ENCODE peak calls at places on chromosomes 7 and 10, in four cellular contexts. One of them, this sample, is unnamed.

GRCh38 chr7:134703781-134704180 is 57.1 kb downstream of the BPGM start:
- DNase-seq in PC-3: no peak
- DNase-seq in A673: no peak
- DNase-seq in GM23248: peak
- DNase-seq in this sample: no peak

GRCh38 chr7:18469332-18469731 is 26.2 kb upstream of the HDAC9 start:
- DNase-seq in PC-3: no peak
- DNase-seq in A673: no peak
- DNase-seq in GM23248: peak
- DNase-seq in this sample: no peak

GRCh38 chr10:44388641-44389040 is 3.7 kb upstream of the CXCL12 start:
- DNase-seq in PC-3: no peak
- DNase-seq in A673: no peak
- DNase-seq in GM23248: no peak
- DNase-seq in this sample: no peak

GRCh38 chr7:45863715-45864114 is 9.2 kb downstream of the CCDC201 start:
- DNase-seq in PC-3: no peak
- DNase-seq in A673: no peak
- DNase-seq in GM23248: peak
- DNase-seq in this sample: no peak

GRCh38 chr7:35241431-35241830 is 12.5 kb downstream of the TBX20 start:
- DNase-seq in PC-3: no peak
- DNase-seq in A673: no peak
- DNase-seq in GM23248: no peak
- DNase-seq in this sample: no peak

GRCh38 chr10:6402960-6403359 is 177.1 kb downstream of the PRKCQ start:
- DNase-seq in PC-3: no peak
- DNase-seq in A673: no peak
- DNase-seq in GM23248: no peak
- DNase-seq in this sample: no peak

GRCh38 chr10:129628823-129629222 is 161.8 kb downstream of the MGMT start:
- DNase-seq in PC-3: no peak
- DNase-seq in A673: peak
- DNase-seq in GM23248: no peak
- DNase-seq in this sample: no peak

GRCh38 chr10:5458949-5459747 is 40.2 kb downstream of the CALML5 start:
- DNase-seq in PC-3: no peak
- DNase-seq in A673: no peak
- DNase-seq in GM23248: no peak
- DNase-seq in this sample: no peak

GRCh38 chr10:34710391-34710751 is 104.7 kb downstream of the PARD3 start:
- DNase-seq in PC-3: peak
- DNase-seq in A673: peak
- DNase-seq in GM23248: peak
- DNase-seq in this sample: peak

GRCh38 chr10:25405871-25406270 is 231.1 kb downstream of the GPR158 start:
- DNase-seq in PC-3: no peak
- DNase-seq in A673: no peak
- DNase-seq in GM23248: no peak
- DNase-seq in this sample: no peak

GRCh38 chr7:93239824-93240223 is 7.7 kb downstream of the VPS50 start:
- DNase-seq in PC-3: no peak
- DNase-seq in A673: no peak
- DNase-seq in GM23248: no peak
- DNase-seq in this sample: no peak

GRCh38 chr10:129192344-129193128 is 274.5 kb upstream of the MGMT start:
- DNase-seq in PC-3: no peak
- DNase-seq in A673: no peak
- DNase-seq in GM23248: peak
- DNase-seq in this sample: no peak

GRCh38 chr7:36604801-36605200 is 119.5 kb downstream of the AOAH start:
- DNase-seq in PC-3: no peak
- DNase-seq in A673: no peak
- DNase-seq in GM23248: no peak
- DNase-seq in this sample: no peak

GRCh38 chr10:94047302-94047701 is 53.6 kb downstream of the PLCE1 start:
- DNase-seq in PC-3: no peak
- DNase-seq in A673: no peak
- DNase-seq in GM23248: no peak
- DNase-seq in this sample: no peak

GRCh38 chr7:132485136-132485535 is 91.1 kb downstream of the PLXNA4 start:
- DNase-seq in PC-3: no peak
- DNase-seq in A673: no peak
- DNase-seq in GM23248: no peak
- DNase-seq in this sample: peak

GRCh38 chr7:108431099-108431498 is 25.1 kb downstream of the NRCAM start:
- DNase-seq in PC-3: no peak
- DNase-seq in A673: no peak
- DNase-seq in GM23248: no peak
- DNase-seq in this sample: no peak

GRCh38 chr10:50567384-50567783 is 56.4 kb downstream of the SGMS1 start:
- DNase-seq in PC-3: no peak
- DNase-seq in A673: no peak
- DNase-seq in GM23248: no peak
- DNase-seq in this sample: no peak

GRCh38 chr7:2474224-2474623 is 2.0 kb downstream of the GRIFIN start:
- DNase-seq in PC-3: no peak
- DNase-seq in A673: no peak
- DNase-seq in GM23248: no peak
- DNase-seq in this sample: no peak

GRCh38 chr7:13851756-13852155 is 137.7 kb downstream of the ETV1 start:
- DNase-seq in PC-3: no peak
- DNase-seq in A673: peak
- DNase-seq in GM23248: peak
- DNase-seq in this sample: no peak

GRCh38 chr10:57955076-57955475 is 312.6 kb downstream of the IPMK start:
- DNase-seq in PC-3: no peak
- DNase-seq in A673: peak
- DNase-seq in GM23248: peak
- DNase-seq in this sample: no peak

GRCh38 chr7:85567983-85568382 is 381.1 kb upstream of the SEMA3D start:
- DNase-seq in PC-3: no peak
- DNase-seq in A673: no peak
- DNase-seq in GM23248: no peak
- DNase-seq in this sample: no peak

GRCh38 chr7:21028186-21028989 is 241.7 kb upstream of the SP8 start:
- DNase-seq in PC-3: peak
- DNase-seq in A673: peak
- DNase-seq in GM23248: peak
- DNase-seq in this sample: no peak

GRCh38 chr7:76403780-76404494 is 5.6 kb downstream of the SSC4D start:
- DNase-seq in PC-3: no peak
- DNase-seq in A673: no peak
- DNase-seq in GM23248: no peak
- DNase-seq in this sample: no peak

GRCh38 chr10:126519188-126519587 is 130.9 kb upstream of the ADAM12 start:
- DNase-seq in PC-3: no peak
- DNase-seq in A673: no peak
- DNase-seq in GM23248: no peak
- DNase-seq in this sample: no peak

GRCh38 chr7:11434371-11434770 is 397.6 kb downstream of the THSD7A start:
- DNase-seq in PC-3: no peak
- DNase-seq in A673: no peak
- DNase-seq in GM23248: peak
- DNase-seq in this sample: no peak

GRCh38 chr7:5550385-5550784 is 126.8 kb upstream of the TNRC18 start:
- DNase-seq in PC-3: no peak
- DNase-seq in A673: no peak
- DNase-seq in GM23248: no peak
- DNase-seq in this sample: no peak

GRCh38 chr7:159084069-159084801 is 60.4 kb downstream of the VIPR2 start:
- DNase-seq in PC-3: no peak
- DNase-seq in A673: no peak
- DNase-seq in GM23248: no peak
- DNase-seq in this sample: no peak

GRCh38 chr10:95246582-95247051 is 44.2 kb downstream of the PDLIM1 start:
- DNase-seq in PC-3: peak
- DNase-seq in A673: peak
- DNase-seq in GM23248: peak
- DNase-seq in this sample: peak

GRCh38 chr10:1368772-1369171 is 312.6 kb downstream of the WDR37 start:
- DNase-seq in PC-3: peak
- DNase-seq in A673: peak
- DNase-seq in GM23248: peak
- DNase-seq in this sample: no peak

GRCh38 chr7:39084344-39084743 is 106.6 kb downstream of the POU6F2 start:
- DNase-seq in PC-3: no peak
- DNase-seq in A673: no peak
- DNase-seq in GM23248: no peak
- DNase-seq in this sample: no peak

GRCh38 chr10:29276251-29276850 is 12.5 kb upstream of the LYZL1 start:
- DNase-seq in PC-3: peak
- DNase-seq in A673: no peak
- DNase-seq in GM23248: no peak
- DNase-seq in this sample: no peak

GRCh38 chr7:41891967-41892755 is 189.3 kb upstream of the INHBA start:
- DNase-seq in PC-3: no peak
- DNase-seq in A673: no peak
- DNase-seq in GM23248: no peak
- DNase-seq in this sample: no peak

DNA sequence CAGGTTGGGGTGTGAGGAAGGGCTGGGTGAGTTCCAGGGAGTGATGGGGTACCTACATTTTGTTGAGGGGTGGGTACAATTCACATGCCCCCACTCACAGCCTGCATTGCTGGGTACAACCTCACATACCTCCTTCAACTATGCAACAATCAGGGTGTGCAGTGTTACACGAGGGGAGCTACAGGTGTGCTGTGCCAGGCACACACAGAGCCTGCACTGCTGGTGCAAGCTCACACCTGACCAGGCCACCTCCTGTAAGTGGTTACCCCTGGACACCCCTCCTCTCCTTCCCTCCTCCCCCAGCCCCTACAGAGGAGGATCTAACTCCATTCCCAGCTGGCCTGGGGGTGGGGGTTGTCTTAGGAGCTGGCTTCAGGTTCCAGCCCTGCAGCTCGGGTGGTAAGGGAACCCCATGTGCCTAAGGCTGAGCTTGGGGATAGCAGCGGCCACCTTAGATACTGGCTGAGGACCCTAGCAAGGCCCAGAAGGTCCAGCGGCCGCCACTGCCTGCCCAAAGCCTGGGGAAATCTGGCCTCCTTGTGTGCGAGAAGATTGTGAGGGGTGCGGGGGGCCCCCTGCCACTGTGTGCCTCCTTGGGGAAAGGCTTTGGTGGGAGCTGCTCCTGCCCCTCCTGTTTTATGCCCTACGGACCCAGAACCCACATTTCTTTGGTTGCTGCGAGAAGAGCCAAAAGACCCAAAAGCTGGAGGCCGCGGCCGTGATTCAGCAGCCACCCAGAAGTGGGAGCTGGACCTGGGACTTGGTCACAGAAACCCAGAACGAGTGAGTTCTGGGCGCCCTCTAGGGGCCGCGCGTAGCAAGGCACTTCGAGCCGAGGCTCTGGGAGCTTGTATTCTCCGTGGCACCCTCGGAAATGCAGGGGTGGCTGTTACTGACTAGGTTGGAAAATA is 10.8 kb downstream of the TLX1 start:
- DNase-seq in PC-3: peak
- DNase-seq in A673: peak
- DNase-seq in GM23248: peak
- DNase-seq in this sample: peak
- TF ChIP-seq EZH2 in PC-3: no peak
- TF ChIP-seq EZH2 in A673: no peak
- TF ChIP-seq EZH2 in GM23248: no peak
- TF ChIP-seq EZH2 in this sample: peak

DNA sequence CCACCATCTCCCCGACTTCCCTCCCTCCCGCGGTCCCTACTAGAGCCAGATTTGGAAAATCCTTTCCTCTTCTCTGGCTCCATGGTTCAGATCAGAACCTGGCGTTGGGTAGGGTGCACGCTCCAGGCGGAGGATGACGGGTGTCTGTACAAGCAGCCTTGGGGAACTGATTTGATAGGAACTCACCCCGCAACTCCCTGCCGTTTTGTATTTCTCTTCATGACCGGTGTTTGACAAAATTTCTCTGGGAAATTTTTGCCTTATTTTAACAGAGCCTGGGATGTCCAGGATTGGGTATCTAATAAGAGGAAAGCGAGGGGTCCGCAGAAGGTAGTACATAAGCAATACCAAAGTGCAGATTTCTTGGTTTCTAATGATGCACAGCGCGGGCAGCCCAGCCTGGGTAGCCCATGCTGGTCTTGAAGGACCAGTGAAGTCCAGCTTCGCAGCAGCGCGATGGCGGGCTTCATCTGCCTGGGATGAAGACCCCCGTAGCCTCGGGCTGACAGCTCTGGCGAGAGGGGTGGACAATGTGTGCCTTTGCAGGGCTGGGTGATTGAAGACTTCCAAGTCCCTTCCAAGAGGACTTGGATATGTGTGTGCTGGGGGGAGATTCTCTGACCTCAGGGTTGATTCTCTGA is 2.1 kb downstream of the SORCS3 start:
- DNase-seq in PC-3: no peak
- DNase-seq in A673: no peak
- DNase-seq in GM23248: no peak
- DNase-seq in this sample: no peak
- TF ChIP-seq EZH2 in PC-3: no peak
- TF ChIP-seq EZH2 in A673: peak
- TF ChIP-seq EZH2 in GM23248: no peak
- TF ChIP-seq EZH2 in this sample: no peak

GRCh38 chr7:157467496-157468212 is 130.8 kb downstream of the DNAJB6 start:
- DNase-seq in PC-3: no peak
- DNase-seq in A673: no peak
- DNase-seq in GM23248: no peak
- DNase-seq in this sample: no peak

GRCh38 chr7:157464111-157464970 is 127.5 kb downstream of the DNAJB6 start:
- DNase-seq in PC-3: no peak
- DNase-seq in A673: peak
- DNase-seq in GM23248: no peak
- DNase-seq in this sample: no peak

GRCh38 chr7:157464971-157465481 is 128.2 kb downstream of the DNAJB6 start:
- DNase-seq in PC-3: no peak
- DNase-seq in A673: no peak
- DNase-seq in GM23248: no peak
- DNase-seq in this sample: no peak

GRCh38 chr7:157466473-157467261 is 129.9 kb downstream of the DNAJB6 start:
- DNase-seq in PC-3: no peak
- DNase-seq in A673: no peak
- DNase-seq in GM23248: no peak
- DNase-seq in this sample: no peak

GRCh38 chr7:157465597-157466348 is 129.0 kb downstream of the DNAJB6 start:
- DNase-seq in PC-3: no peak
- DNase-seq in A673: no peak
- DNase-seq in GM23248: no peak
- DNase-seq in this sample: no peak
- TF ChIP-seq EZH2 in PC-3: no peak
- TF ChIP-seq EZH2 in A673: no peak
- TF ChIP-seq EZH2 in GM23248: no peak
- TF ChIP-seq EZH2 in this sample: no peak

GRCh38 chr10:13053794-13054462 is 46.0 kb upstream of the OPTN start:
- DNase-seq in PC-3: peak
- DNase-seq in A673: no peak
- DNase-seq in GM23248: no peak
- DNase-seq in this sample: no peak

GRCh38 chr10:13054844-13055243 is 45.1 kb upstream of the OPTN start:
- DNase-seq in PC-3: no peak
- DNase-seq in A673: no peak
- DNase-seq in GM23248: no peak
- DNase-seq in this sample: no peak

GRCh38 chr10:13051126-13051694 is 48.8 kb upstream of the OPTN start:
- DNase-seq in PC-3: no peak
- DNase-seq in A673: no peak
- DNase-seq in GM23248: no peak
- DNase-seq in this sample: no peak

GRCh38 chr10:13056461-13057077 is 43.4 kb upstream of the OPTN start:
- DNase-seq in PC-3: peak
- DNase-seq in A673: peak
- DNase-seq in GM23248: peak
- DNase-seq in this sample: peak
- TF ChIP-seq EZH2 in PC-3: no peak
- TF ChIP-seq EZH2 in A673: no peak
- TF ChIP-seq EZH2 in GM23248: no peak
- TF ChIP-seq EZH2 in this sample: no peak

This sample was measured in endothelial cell of umbilical vein.